ENCODE peak calls at places on chromosome 9, in nine cellular contexts. One of them, this sample, is unnamed.

GRCh38 chr9:112754578-112754977 is 4.0 kb downstream of the SNX30 start:
- DNase-seq in NCI-H1105 treated with DMSO at 0.1 percent for 48 hours: no peak
- DNase-seq in nephron progenitor cell: no peak
- DNase-seq in dermis blood vessel endothelial cell: no peak
- DNase-seq in smooth muscle cell of the brain vasculature: no peak
- DNase-seq in activated T-cell treated with anti-CD3 and anti-CD28 coated beads for 4 hours: no peak
- DNase-seq in stimulated activated CD4-positive, alpha-beta T cell treated with anti-CD3 and anti-CD28 coated beads, Interleukin-4, amount 100 ng/mL, for 4 hours: no peak
- DNase-seq in RWPE1: peak
- DNase-seq in tibial artery: no peak
- DNase-seq in this sample: no peak

GRCh38 chr9:72290311-72290710 is 74.7 kb downstream of the ZFAND5 start:
- DNase-seq in NCI-H1105 treated with DMSO at 0.1 percent for 48 hours: no peak
- DNase-seq in nephron progenitor cell: no peak
- DNase-seq in dermis blood vessel endothelial cell: no peak
- DNase-seq in smooth muscle cell of the brain vasculature: no peak
- DNase-seq in activated T-cell treated with anti-CD3 and anti-CD28 coated beads for 4 hours: no peak
- DNase-seq in stimulated activated CD4-positive, alpha-beta T cell treated with anti-CD3 and anti-CD28 coated beads, Interleukin-4, amount 100 ng/mL, for 4 hours: no peak
- DNase-seq in RWPE1: no peak
- DNase-seq in tibial artery: no peak
- DNase-seq in this sample: no peak

GRCh38 chr9:131733601-131734061 is 6.2 kb downstream of the RAPGEF1 start:
- DNase-seq in NCI-H1105 treated with DMSO at 0.1 percent for 48 hours: no peak
- DNase-seq in nephron progenitor cell: no peak
- DNase-seq in dermis blood vessel endothelial cell: peak
- DNase-seq in smooth muscle cell of the brain vasculature: peak
- DNase-seq in activated T-cell treated with anti-CD3 and anti-CD28 coated beads for 4 hours: peak
- DNase-seq in stimulated activated CD4-positive, alpha-beta T cell treated with anti-CD3 and anti-CD28 coated beads, Interleukin-4, amount 100 ng/mL, for 4 hours: peak
- DNase-seq in RWPE1: peak
- DNase-seq in tibial artery: no peak
- DNase-seq in this sample: peak

GRCh38 chr9:82488319-82488701 is 499.7 kb downstream of the SPATA31D1 start:
- DNase-seq in NCI-H1105 treated with DMSO at 0.1 percent for 48 hours: no peak
- DNase-seq in nephron progenitor cell: no peak
- DNase-seq in dermis blood vessel endothelial cell: no peak
- DNase-seq in smooth muscle cell of the brain vasculature: peak
- DNase-seq in activated T-cell treated with anti-CD3 and anti-CD28 coated beads for 4 hours: no peak
- DNase-seq in stimulated activated CD4-positive, alpha-beta T cell treated with anti-CD3 and anti-CD28 coated beads, Interleukin-4, amount 100 ng/mL, for 4 hours: no peak
- DNase-seq in RWPE1: no peak
- DNase-seq in tibial artery: no peak
- DNase-seq in this sample: no peak

GRCh38 chr9:112145886-112146285 is 29.2 kb downstream of the SUSD1 start:
- DNase-seq in NCI-H1105 treated with DMSO at 0.1 percent for 48 hours: no peak
- DNase-seq in nephron progenitor cell: no peak
- DNase-seq in dermis blood vessel endothelial cell: peak
- DNase-seq in smooth muscle cell of the brain vasculature: no peak
- DNase-seq in activated T-cell treated with anti-CD3 and anti-CD28 coated beads for 4 hours: no peak
- DNase-seq in stimulated activated CD4-positive, alpha-beta T cell treated with anti-CD3 and anti-CD28 coated beads, Interleukin-4, amount 100 ng/mL, for 4 hours: no peak
- DNase-seq in RWPE1: peak
- DNase-seq in tibial artery: no peak
- DNase-seq in this sample: no peak

GRCh38 chr9:35695801-35696420 is 6.2 kb upstream of the TPM2 start:
- DNase-seq in NCI-H1105 treated with DMSO at 0.1 percent for 48 hours: no peak
- DNase-seq in nephron progenitor cell: no peak
- DNase-seq in dermis blood vessel endothelial cell: no peak
- DNase-seq in smooth muscle cell of the brain vasculature: no peak
- DNase-seq in activated T-cell treated with anti-CD3 and anti-CD28 coated beads for 4 hours: no peak
- DNase-seq in stimulated activated CD4-positive, alpha-beta T cell treated with anti-CD3 and anti-CD28 coated beads, Interleukin-4, amount 100 ng/mL, for 4 hours: no peak
- DNase-seq in RWPE1: no peak
- DNase-seq in tibial artery: no peak
- DNase-seq in this sample: no peak

GRCh38 chr9:35510745-35511428 is 21.0 kb downstream of the RUSC2 start:
- DNase-seq in NCI-H1105 treated with DMSO at 0.1 percent for 48 hours: no peak
- DNase-seq in nephron progenitor cell: no peak
- DNase-seq in dermis blood vessel endothelial cell: peak
- DNase-seq in smooth muscle cell of the brain vasculature: peak
- DNase-seq in activated T-cell treated with anti-CD3 and anti-CD28 coated beads for 4 hours: no peak
- DNase-seq in stimulated activated CD4-positive, alpha-beta T cell treated with anti-CD3 and anti-CD28 coated beads, Interleukin-4, amount 100 ng/mL, for 4 hours: no peak
- DNase-seq in RWPE1: peak
- DNase-seq in tibial artery: peak
- DNase-seq in this sample: peak

GRCh38 chr9:127991017-127991756 is 10.4 kb upstream of the EEIG1 start:
- DNase-seq in NCI-H1105 treated with DMSO at 0.1 percent for 48 hours: peak
- DNase-seq in nephron progenitor cell: no peak
- DNase-seq in dermis blood vessel endothelial cell: peak
- DNase-seq in smooth muscle cell of the brain vasculature: no peak
- DNase-seq in activated T-cell treated with anti-CD3 and anti-CD28 coated beads for 4 hours: no peak
- DNase-seq in stimulated activated CD4-positive, alpha-beta T cell treated with anti-CD3 and anti-CD28 coated beads, Interleukin-4, amount 100 ng/mL, for 4 hours: no peak
- DNase-seq in RWPE1: no peak
- DNase-seq in tibial artery: no peak
- DNase-seq in this sample: no peak

GRCh38 chr9:119968837-119969707 is 599.8 kb upstream of the BRINP1 start:
- DNase-seq in NCI-H1105 treated with DMSO at 0.1 percent for 48 hours: peak
- DNase-seq in nephron progenitor cell: peak
- DNase-seq in dermis blood vessel endothelial cell: peak
- DNase-seq in smooth muscle cell of the brain vasculature: peak
- DNase-seq in activated T-cell treated with anti-CD3 and anti-CD28 coated beads for 4 hours: peak
- DNase-seq in stimulated activated CD4-positive, alpha-beta T cell treated with anti-CD3 and anti-CD28 coated beads, Interleukin-4, amount 100 ng/mL, for 4 hours: peak
- DNase-seq in RWPE1: peak
- DNase-seq in tibial artery: peak
- DNase-seq in this sample: no peak

GRCh38 chr9:124198948-124199347 is 58.8 kb upstream of the NEK6 start:
- DNase-seq in NCI-H1105 treated with DMSO at 0.1 percent for 48 hours: no peak
- DNase-seq in nephron progenitor cell: no peak
- DNase-seq in dermis blood vessel endothelial cell: no peak
- DNase-seq in smooth muscle cell of the brain vasculature: no peak
- DNase-seq in activated T-cell treated with anti-CD3 and anti-CD28 coated beads for 4 hours: no peak
- DNase-seq in stimulated activated CD4-positive, alpha-beta T cell treated with anti-CD3 and anti-CD28 coated beads, Interleukin-4, amount 100 ng/mL, for 4 hours: no peak
- DNase-seq in RWPE1: no peak
- DNase-seq in tibial artery: no peak
- DNase-seq in this sample: no peak

GRCh38 chr9:123787411-123787810 is 142.5 kb downstream of the DENND1A start:
- DNase-seq in NCI-H1105 treated with DMSO at 0.1 percent for 48 hours: no peak
- DNase-seq in nephron progenitor cell: no peak
- DNase-seq in dermis blood vessel endothelial cell: no peak
- DNase-seq in smooth muscle cell of the brain vasculature: no peak
- DNase-seq in activated T-cell treated with anti-CD3 and anti-CD28 coated beads for 4 hours: no peak
- DNase-seq in stimulated activated CD4-positive, alpha-beta T cell treated with anti-CD3 and anti-CD28 coated beads, Interleukin-4, amount 100 ng/mL, for 4 hours: no peak
- DNase-seq in RWPE1: no peak
- DNase-seq in tibial artery: no peak
- DNase-seq in this sample: no peak

GRCh38 chr9:81080185-81080584 is 609.2 kb downstream of the TLE1 start:
- DNase-seq in NCI-H1105 treated with DMSO at 0.1 percent for 48 hours: no peak
- DNase-seq in nephron progenitor cell: no peak
- DNase-seq in dermis blood vessel endothelial cell: no peak
- DNase-seq in smooth muscle cell of the brain vasculature: no peak
- DNase-seq in activated T-cell treated with anti-CD3 and anti-CD28 coated beads for 4 hours: no peak
- DNase-seq in stimulated activated CD4-positive, alpha-beta T cell treated with anti-CD3 and anti-CD28 coated beads, Interleukin-4, amount 100 ng/mL, for 4 hours: no peak
- DNase-seq in RWPE1: no peak
- DNase-seq in tibial artery: no peak
- DNase-seq in this sample: no peak

GRCh38 chr9:95514402-95514801 is 2.4 kb downstream of the PTCH1 start:
- DNase-seq in NCI-H1105 treated with DMSO at 0.1 percent for 48 hours: no peak
- DNase-seq in nephron progenitor cell: no peak
- DNase-seq in dermis blood vessel endothelial cell: no peak
- DNase-seq in smooth muscle cell of the brain vasculature: no peak
- DNase-seq in activated T-cell treated with anti-CD3 and anti-CD28 coated beads for 4 hours: no peak
- DNase-seq in stimulated activated CD4-positive, alpha-beta T cell treated with anti-CD3 and anti-CD28 coated beads, Interleukin-4, amount 100 ng/mL, for 4 hours: no peak
- DNase-seq in RWPE1: no peak
- DNase-seq in tibial artery: no peak
- DNase-seq in this sample: no peak

GRCh38 chr9:37984672-37985611 is 81.0 kb upstream of the SLC25A51 start:
- DNase-seq in NCI-H1105 treated with DMSO at 0.1 percent for 48 hours: peak
- DNase-seq in nephron progenitor cell: no peak
- DNase-seq in dermis blood vessel endothelial cell: peak
- DNase-seq in smooth muscle cell of the brain vasculature: no peak
- DNase-seq in activated T-cell treated with anti-CD3 and anti-CD28 coated beads for 4 hours: no peak
- DNase-seq in stimulated activated CD4-positive, alpha-beta T cell treated with anti-CD3 and anti-CD28 coated beads, Interleukin-4, amount 100 ng/mL, for 4 hours: no peak
- DNase-seq in RWPE1: peak
- DNase-seq in tibial artery: no peak
- DNase-seq in this sample: no peak

GRCh38 chr9:136327313-136327971 is at the start of gene GPSM1:
- DNase-seq in NCI-H1105 treated with DMSO at 0.1 percent for 48 hours: peak
- DNase-seq in nephron progenitor cell: peak
- DNase-seq in dermis blood vessel endothelial cell: peak
- DNase-seq in smooth muscle cell of the brain vasculature: no peak
- DNase-seq in activated T-cell treated with anti-CD3 and anti-CD28 coated beads for 4 hours: peak
- DNase-seq in stimulated activated CD4-positive, alpha-beta T cell treated with anti-CD3 and anti-CD28 coated beads, Interleukin-4, amount 100 ng/mL, for 4 hours: peak
- DNase-seq in RWPE1: peak
- DNase-seq in tibial artery: peak
- DNase-seq in this sample: no peak

GRCh38 chr9:114289106-114289505 is 33.8 kb upstream of the ORM1 start:
- DNase-seq in NCI-H1105 treated with DMSO at 0.1 percent for 48 hours: no peak
- DNase-seq in nephron progenitor cell: no peak
- DNase-seq in dermis blood vessel endothelial cell: no peak
- DNase-seq in smooth muscle cell of the brain vasculature: no peak
- DNase-seq in activated T-cell treated with anti-CD3 and anti-CD28 coated beads for 4 hours: no peak
- DNase-seq in stimulated activated CD4-positive, alpha-beta T cell treated with anti-CD3 and anti-CD28 coated beads, Interleukin-4, amount 100 ng/mL, for 4 hours: no peak
- DNase-seq in RWPE1: no peak
- DNase-seq in tibial artery: peak
- DNase-seq in this sample: no peak

GRCh38 chr9:95425910-95426551 is 90.7 kb downstream of the PTCH1 start:
- DNase-seq in NCI-H1105 treated with DMSO at 0.1 percent for 48 hours: no peak
- DNase-seq in nephron progenitor cell: peak
- DNase-seq in dermis blood vessel endothelial cell: peak
- DNase-seq in smooth muscle cell of the brain vasculature: no peak
- DNase-seq in activated T-cell treated with anti-CD3 and anti-CD28 coated beads for 4 hours: no peak
- DNase-seq in stimulated activated CD4-positive, alpha-beta T cell treated with anti-CD3 and anti-CD28 coated beads, Interleukin-4, amount 100 ng/mL, for 4 hours: no peak
- DNase-seq in RWPE1: peak
- DNase-seq in tibial artery: no peak
- DNase-seq in this sample: no peak

GRCh38 chr9:110303136-110303535 is 34.5 kb downstream of the TXNDC8 start:
- DNase-seq in NCI-H1105 treated with DMSO at 0.1 percent for 48 hours: no peak
- DNase-seq in nephron progenitor cell: no peak
- DNase-seq in dermis blood vessel endothelial cell: no peak
- DNase-seq in smooth muscle cell of the brain vasculature: no peak
- DNase-seq in activated T-cell treated with anti-CD3 and anti-CD28 coated beads for 4 hours: no peak
- DNase-seq in stimulated activated CD4-positive, alpha-beta T cell treated with anti-CD3 and anti-CD28 coated beads, Interleukin-4, amount 100 ng/mL, for 4 hours: no peak
- DNase-seq in RWPE1: no peak
- DNase-seq in tibial artery: no peak
- DNase-seq in this sample: no peak

GRCh38 chr9:76658510-76659231 is 105.6 kb upstream of the PCA3 start:
- DNase-seq in NCI-H1105 treated with DMSO at 0.1 percent for 48 hours: peak
- DNase-seq in nephron progenitor cell: no peak
- DNase-seq in dermis blood vessel endothelial cell: peak
- DNase-seq in smooth muscle cell of the brain vasculature: no peak
- DNase-seq in activated T-cell treated with anti-CD3 and anti-CD28 coated beads for 4 hours: no peak
- DNase-seq in stimulated activated CD4-positive, alpha-beta T cell treated with anti-CD3 and anti-CD28 coated beads, Interleukin-4, amount 100 ng/mL, for 4 hours: no peak
- DNase-seq in RWPE1: peak
- DNase-seq in tibial artery: no peak
- DNase-seq in this sample: peak

GRCh38 chr9:76634356-76635054 is 129.7 kb upstream of the PCA3 start:
- DNase-seq in NCI-H1105 treated with DMSO at 0.1 percent for 48 hours: no peak
- DNase-seq in nephron progenitor cell: no peak
- DNase-seq in dermis blood vessel endothelial cell: peak
- DNase-seq in smooth muscle cell of the brain vasculature: no peak
- DNase-seq in activated T-cell treated with anti-CD3 and anti-CD28 coated beads for 4 hours: no peak
- DNase-seq in stimulated activated CD4-positive, alpha-beta T cell treated with anti-CD3 and anti-CD28 coated beads, Interleukin-4, amount 100 ng/mL, for 4 hours: no peak
- DNase-seq in RWPE1: peak
- DNase-seq in tibial artery: no peak
- DNase-seq in this sample: peak

GRCh38 chr9:89999534-90000370 is 394.9 kb downstream of the GADD45G start:
- DNase-seq in NCI-H1105 treated with DMSO at 0.1 percent for 48 hours: peak
- DNase-seq in nephron progenitor cell: no peak
- DNase-seq in dermis blood vessel endothelial cell: peak
- DNase-seq in smooth muscle cell of the brain vasculature: peak
- DNase-seq in activated T-cell treated with anti-CD3 and anti-CD28 coated beads for 4 hours: peak
- DNase-seq in stimulated activated CD4-positive, alpha-beta T cell treated with anti-CD3 and anti-CD28 coated beads, Interleukin-4, amount 100 ng/mL, for 4 hours: peak
- DNase-seq in RWPE1: no peak
- DNase-seq in tibial artery: peak
- DNase-seq in this sample: no peak

GRCh38 chr9:93477397-93477796 is 24.0 kb upstream of the FAM120AOS start:
- DNase-seq in NCI-H1105 treated with DMSO at 0.1 percent for 48 hours: no peak
- DNase-seq in nephron progenitor cell: no peak
- DNase-seq in dermis blood vessel endothelial cell: no peak
- DNase-seq in smooth muscle cell of the brain vasculature: no peak
- DNase-seq in activated T-cell treated with anti-CD3 and anti-CD28 coated beads for 4 hours: no peak
- DNase-seq in stimulated activated CD4-positive, alpha-beta T cell treated with anti-CD3 and anti-CD28 coated beads, Interleukin-4, amount 100 ng/mL, for 4 hours: no peak
- DNase-seq in RWPE1: no peak
- DNase-seq in tibial artery: no peak
- DNase-seq in this sample: no peak

GRCh38 chr9:121992571-121993212 is 100.4 kb downstream of the TTLL11 start:
- DNase-seq in NCI-H1105 treated with DMSO at 0.1 percent for 48 hours: peak
- DNase-seq in nephron progenitor cell: peak
- DNase-seq in dermis blood vessel endothelial cell: peak
- DNase-seq in smooth muscle cell of the brain vasculature: no peak
- DNase-seq in activated T-cell treated with anti-CD3 and anti-CD28 coated beads for 4 hours: peak
- DNase-seq in stimulated activated CD4-positive, alpha-beta T cell treated with anti-CD3 and anti-CD28 coated beads, Interleukin-4, amount 100 ng/mL, for 4 hours: peak
- DNase-seq in RWPE1: peak
- DNase-seq in tibial artery: peak
- DNase-seq in this sample: peak

GRCh38 chr9:98994226-98995058 is 50.7 kb downstream of the COL15A1 start:
- DNase-seq in NCI-H1105 treated with DMSO at 0.1 percent for 48 hours: no peak
- DNase-seq in nephron progenitor cell: no peak
- DNase-seq in dermis blood vessel endothelial cell: no peak
- DNase-seq in smooth muscle cell of the brain vasculature: no peak
- DNase-seq in activated T-cell treated with anti-CD3 and anti-CD28 coated beads for 4 hours: no peak
- DNase-seq in stimulated activated CD4-positive, alpha-beta T cell treated with anti-CD3 and anti-CD28 coated beads, Interleukin-4, amount 100 ng/mL, for 4 hours: no peak
- DNase-seq in RWPE1: no peak
- DNase-seq in tibial artery: no peak
- DNase-seq in this sample: no peak

GRCh38 chr9:83166369-83166768 is 103.4 kb upstream of the RASEF start:
- DNase-seq in NCI-H1105 treated with DMSO at 0.1 percent for 48 hours: no peak
- DNase-seq in nephron progenitor cell: peak
- DNase-seq in dermis blood vessel endothelial cell: no peak
- DNase-seq in smooth muscle cell of the brain vasculature: no peak
- DNase-seq in activated T-cell treated with anti-CD3 and anti-CD28 coated beads for 4 hours: no peak
- DNase-seq in stimulated activated CD4-positive, alpha-beta T cell treated with anti-CD3 and anti-CD28 coated beads, Interleukin-4, amount 100 ng/mL, for 4 hours: no peak
- DNase-seq in RWPE1: peak
- DNase-seq in tibial artery: no peak
- DNase-seq in this sample: no peak